ENCODE peak calls at places on chromosomes 5 and 9, in ten cellular contexts. One of them, this sample, is unnamed.

GRCh38 chr5:132020568-132021339 is 9.3 kb upstream of the ACSL6 start:
- DNase-seq in amygdala: no peak
- DNase-seq in stimulated activated naive CD8-positive, alpha-beta T cell treated with anti-CD3 and anti-CD28 coated beads, Interleukin-15, amount 100 ng/mL, for 72 hours: no peak
- DNase-seq in cardiac septum: peak
- DNase-seq in NCI-H1694 treated with DMSO at 0.1 percent for 48 hours: no peak
- DNase-seq in H4: no peak
- DNase-seq in SHP77: no peak
- DNase-seq in activated CD4-positive, alpha-beta T cell treated with anti-CD3 and anti-CD28 coated beads, Interleukin-2, amount 50 U/mL, for 1 hour: no peak
- DNase-seq in CD8-positive, alpha-beta memory T cell: no peak
- DNase-seq in HuH-7.5: no peak
- DNase-seq in this sample: no peak

GRCh38 chr9:37423508-37423907 is 1.0 kb downstream of the GRHPR start:
- DNase-seq in amygdala: no peak
- DNase-seq in stimulated activated naive CD8-positive, alpha-beta T cell treated with anti-CD3 and anti-CD28 coated beads, Interleukin-15, amount 100 ng/mL, for 72 hours: no peak
- DNase-seq in cardiac septum: no peak
- DNase-seq in NCI-H1694 treated with DMSO at 0.1 percent for 48 hours: no peak
- DNase-seq in H4: no peak
- DNase-seq in SHP77: no peak
- DNase-seq in activated CD4-positive, alpha-beta T cell treated with anti-CD3 and anti-CD28 coated beads, Interleukin-2, amount 50 U/mL, for 1 hour: no peak
- DNase-seq in CD8-positive, alpha-beta memory T cell: no peak
- DNase-seq in HuH-7.5: no peak
- DNase-seq in this sample: no peak

GRCh38 chr5:116738948-116739339 is 164.3 kb upstream of the SEMA6A start:
- DNase-seq in amygdala: no peak
- DNase-seq in stimulated activated naive CD8-positive, alpha-beta T cell treated with anti-CD3 and anti-CD28 coated beads, Interleukin-15, amount 100 ng/mL, for 72 hours: no peak
- DNase-seq in cardiac septum: no peak
- DNase-seq in NCI-H1694 treated with DMSO at 0.1 percent for 48 hours: no peak
- DNase-seq in H4: no peak
- DNase-seq in SHP77: no peak
- DNase-seq in activated CD4-positive, alpha-beta T cell treated with anti-CD3 and anti-CD28 coated beads, Interleukin-2, amount 50 U/mL, for 1 hour: no peak
- DNase-seq in CD8-positive, alpha-beta memory T cell: no peak
- DNase-seq in HuH-7.5: no peak
- DNase-seq in this sample: no peak

GRCh38 chr9:113978954-113979712 is 99.0 kb downstream of the AMBP start:
- DNase-seq in amygdala: no peak
- DNase-seq in stimulated activated naive CD8-positive, alpha-beta T cell treated with anti-CD3 and anti-CD28 coated beads, Interleukin-15, amount 100 ng/mL, for 72 hours: no peak
- DNase-seq in cardiac septum: no peak
- DNase-seq in NCI-H1694 treated with DMSO at 0.1 percent for 48 hours: peak
- DNase-seq in H4: no peak
- DNase-seq in SHP77: no peak
- DNase-seq in activated CD4-positive, alpha-beta T cell treated with anti-CD3 and anti-CD28 coated beads, Interleukin-2, amount 50 U/mL, for 1 hour: no peak
- DNase-seq in CD8-positive, alpha-beta memory T cell: no peak
- DNase-seq in HuH-7.5: no peak
- DNase-seq in this sample: no peak

GRCh38 chr9:13485068-13485596 is 205.6 kb upstream of the MPDZ start:
- DNase-seq in amygdala: no peak
- DNase-seq in stimulated activated naive CD8-positive, alpha-beta T cell treated with anti-CD3 and anti-CD28 coated beads, Interleukin-15, amount 100 ng/mL, for 72 hours: no peak
- DNase-seq in cardiac septum: no peak
- DNase-seq in NCI-H1694 treated with DMSO at 0.1 percent for 48 hours: no peak
- DNase-seq in H4: peak
- DNase-seq in SHP77: no peak
- DNase-seq in activated CD4-positive, alpha-beta T cell treated with anti-CD3 and anti-CD28 coated beads, Interleukin-2, amount 50 U/mL, for 1 hour: no peak
- DNase-seq in CD8-positive, alpha-beta memory T cell: no peak
- DNase-seq in HuH-7.5: no peak
- DNase-seq in this sample: no peak

GRCh38 chr9:87910821-87911220 is 6.9 kb upstream of the SPATA31C1 start:
- DNase-seq in amygdala: no peak
- DNase-seq in stimulated activated naive CD8-positive, alpha-beta T cell treated with anti-CD3 and anti-CD28 coated beads, Interleukin-15, amount 100 ng/mL, for 72 hours: no peak
- DNase-seq in cardiac septum: no peak
- DNase-seq in NCI-H1694 treated with DMSO at 0.1 percent for 48 hours: no peak
- DNase-seq in H4: no peak
- DNase-seq in SHP77: no peak
- DNase-seq in activated CD4-positive, alpha-beta T cell treated with anti-CD3 and anti-CD28 coated beads, Interleukin-2, amount 50 U/mL, for 1 hour: no peak
- DNase-seq in CD8-positive, alpha-beta memory T cell: no peak
- DNase-seq in HuH-7.5: no peak
- DNase-seq in this sample: no peak

GRCh38 chr5:17185776-17186175 is 31.7 kb upstream of the BASP1 start:
- DNase-seq in amygdala: no peak
- DNase-seq in stimulated activated naive CD8-positive, alpha-beta T cell treated with anti-CD3 and anti-CD28 coated beads, Interleukin-15, amount 100 ng/mL, for 72 hours: no peak
- DNase-seq in cardiac septum: no peak
- DNase-seq in NCI-H1694 treated with DMSO at 0.1 percent for 48 hours: no peak
- DNase-seq in H4: peak
- DNase-seq in SHP77: no peak
- DNase-seq in activated CD4-positive, alpha-beta T cell treated with anti-CD3 and anti-CD28 coated beads, Interleukin-2, amount 50 U/mL, for 1 hour: no peak
- DNase-seq in CD8-positive, alpha-beta memory T cell: no peak
- DNase-seq in HuH-7.5: no peak
- DNase-seq in this sample: no peak

GRCh38 chr9:31394040-31394473 is 990.4 kb upstream of the ACO1 start:
- DNase-seq in amygdala: no peak
- DNase-seq in stimulated activated naive CD8-positive, alpha-beta T cell treated with anti-CD3 and anti-CD28 coated beads, Interleukin-15, amount 100 ng/mL, for 72 hours: no peak
- DNase-seq in cardiac septum: no peak
- DNase-seq in NCI-H1694 treated with DMSO at 0.1 percent for 48 hours: no peak
- DNase-seq in H4: peak
- DNase-seq in SHP77: no peak
- DNase-seq in activated CD4-positive, alpha-beta T cell treated with anti-CD3 and anti-CD28 coated beads, Interleukin-2, amount 50 U/mL, for 1 hour: no peak
- DNase-seq in CD8-positive, alpha-beta memory T cell: no peak
- DNase-seq in HuH-7.5: no peak
- DNase-seq in this sample: no peak

GRCh38 chr5:9188131-9188530 is 357.7 kb downstream of the SEMA5A start:
- DNase-seq in amygdala: no peak
- DNase-seq in stimulated activated naive CD8-positive, alpha-beta T cell treated with anti-CD3 and anti-CD28 coated beads, Interleukin-15, amount 100 ng/mL, for 72 hours: no peak
- DNase-seq in cardiac septum: no peak
- DNase-seq in NCI-H1694 treated with DMSO at 0.1 percent for 48 hours: no peak
- DNase-seq in H4: peak
- DNase-seq in SHP77: no peak
- DNase-seq in activated CD4-positive, alpha-beta T cell treated with anti-CD3 and anti-CD28 coated beads, Interleukin-2, amount 50 U/mL, for 1 hour: no peak
- DNase-seq in CD8-positive, alpha-beta memory T cell: no peak
- DNase-seq in HuH-7.5: no peak
- DNase-seq in this sample: no peak

GRCh38 chr9:113503613-113504230 is 40.2 kb downstream of the RGS3 start:
- DNase-seq in amygdala: no peak
- DNase-seq in stimulated activated naive CD8-positive, alpha-beta T cell treated with anti-CD3 and anti-CD28 coated beads, Interleukin-15, amount 100 ng/mL, for 72 hours: no peak
- DNase-seq in cardiac septum: no peak
- DNase-seq in NCI-H1694 treated with DMSO at 0.1 percent for 48 hours: no peak
- DNase-seq in H4: no peak
- DNase-seq in SHP77: no peak
- DNase-seq in activated CD4-positive, alpha-beta T cell treated with anti-CD3 and anti-CD28 coated beads, Interleukin-2, amount 50 U/mL, for 1 hour: no peak
- DNase-seq in CD8-positive, alpha-beta memory T cell: no peak
- DNase-seq in HuH-7.5: no peak
- DNase-seq in this sample: no peak

GRCh38 chr9:104810421-104811339 is 46.8 kb downstream of the NIPSNAP3B start:
- DNase-seq in amygdala: no peak
- DNase-seq in stimulated activated naive CD8-positive, alpha-beta T cell treated with anti-CD3 and anti-CD28 coated beads, Interleukin-15, amount 100 ng/mL, for 72 hours: no peak
- DNase-seq in cardiac septum: no peak
- DNase-seq in NCI-H1694 treated with DMSO at 0.1 percent for 48 hours: peak
- DNase-seq in H4: peak
- DNase-seq in SHP77: peak
- DNase-seq in activated CD4-positive, alpha-beta T cell treated with anti-CD3 and anti-CD28 coated beads, Interleukin-2, amount 50 U/mL, for 1 hour: no peak
- DNase-seq in CD8-positive, alpha-beta memory T cell: no peak
- DNase-seq in HuH-7.5: no peak
- DNase-seq in this sample: no peak

GRCh38 chr5:169367861-169368260 is 66.9 kb upstream of the SLIT3 start:
- DNase-seq in amygdala: no peak
- DNase-seq in stimulated activated naive CD8-positive, alpha-beta T cell treated with anti-CD3 and anti-CD28 coated beads, Interleukin-15, amount 100 ng/mL, for 72 hours: no peak
- DNase-seq in cardiac septum: no peak
- DNase-seq in NCI-H1694 treated with DMSO at 0.1 percent for 48 hours: no peak
- DNase-seq in H4: no peak
- DNase-seq in SHP77: no peak
- DNase-seq in activated CD4-positive, alpha-beta T cell treated with anti-CD3 and anti-CD28 coated beads, Interleukin-2, amount 50 U/mL, for 1 hour: no peak
- DNase-seq in CD8-positive, alpha-beta memory T cell: no peak
- DNase-seq in HuH-7.5: no peak
- DNase-seq in this sample: no peak

GRCh38 chr9:22217254-22217653 is 208.1 kb upstream of the CDKN2B start:
- DNase-seq in amygdala: no peak
- DNase-seq in stimulated activated naive CD8-positive, alpha-beta T cell treated with anti-CD3 and anti-CD28 coated beads, Interleukin-15, amount 100 ng/mL, for 72 hours: no peak
- DNase-seq in cardiac septum: no peak
- DNase-seq in NCI-H1694 treated with DMSO at 0.1 percent for 48 hours: no peak
- DNase-seq in H4: no peak
- DNase-seq in SHP77: no peak
- DNase-seq in activated CD4-positive, alpha-beta T cell treated with anti-CD3 and anti-CD28 coated beads, Interleukin-2, amount 50 U/mL, for 1 hour: no peak
- DNase-seq in CD8-positive, alpha-beta memory T cell: no peak
- DNase-seq in HuH-7.5: no peak
- DNase-seq in this sample: no peak

GRCh38 chr5:95895771-95896170 is 65.9 kb downstream of the ELL2 start:
- DNase-seq in amygdala: no peak
- DNase-seq in stimulated activated naive CD8-positive, alpha-beta T cell treated with anti-CD3 and anti-CD28 coated beads, Interleukin-15, amount 100 ng/mL, for 72 hours: no peak
- DNase-seq in cardiac septum: no peak
- DNase-seq in NCI-H1694 treated with DMSO at 0.1 percent for 48 hours: no peak
- DNase-seq in H4: no peak
- DNase-seq in SHP77: no peak
- DNase-seq in activated CD4-positive, alpha-beta T cell treated with anti-CD3 and anti-CD28 coated beads, Interleukin-2, amount 50 U/mL, for 1 hour: no peak
- DNase-seq in CD8-positive, alpha-beta memory T cell: no peak
- DNase-seq in HuH-7.5: no peak
- DNase-seq in this sample: no peak

GRCh38 chr9:35696520-35697215 is 6.9 kb upstream of the TPM2 start:
- DNase-seq in amygdala: no peak
- DNase-seq in stimulated activated naive CD8-positive, alpha-beta T cell treated with anti-CD3 and anti-CD28 coated beads, Interleukin-15, amount 100 ng/mL, for 72 hours: peak
- DNase-seq in cardiac septum: no peak
- DNase-seq in NCI-H1694 treated with DMSO at 0.1 percent for 48 hours: peak
- DNase-seq in H4: peak
- DNase-seq in SHP77: peak
- DNase-seq in activated CD4-positive, alpha-beta T cell treated with anti-CD3 and anti-CD28 coated beads, Interleukin-2, amount 50 U/mL, for 1 hour: peak
- DNase-seq in CD8-positive, alpha-beta memory T cell: peak
- DNase-seq in HuH-7.5: peak
- DNase-seq in this sample: peak

GRCh38 chr5:68182534-68182933 is 33.0 kb upstream of the PIK3R1 start:
- DNase-seq in amygdala: no peak
- DNase-seq in stimulated activated naive CD8-positive, alpha-beta T cell treated with anti-CD3 and anti-CD28 coated beads, Interleukin-15, amount 100 ng/mL, for 72 hours: no peak
- DNase-seq in cardiac septum: no peak
- DNase-seq in NCI-H1694 treated with DMSO at 0.1 percent for 48 hours: no peak
- DNase-seq in H4: no peak
- DNase-seq in SHP77: no peak
- DNase-seq in activated CD4-positive, alpha-beta T cell treated with anti-CD3 and anti-CD28 coated beads, Interleukin-2, amount 50 U/mL, for 1 hour: no peak
- DNase-seq in CD8-positive, alpha-beta memory T cell: no peak
- DNase-seq in HuH-7.5: no peak
- DNase-seq in this sample: no peak

GRCh38 chr9:98256632-98257218 is 1.3 kb upstream of the TBC1D2 start:
- DNase-seq in amygdala: no peak
- DNase-seq in stimulated activated naive CD8-positive, alpha-beta T cell treated with anti-CD3 and anti-CD28 coated beads, Interleukin-15, amount 100 ng/mL, for 72 hours: no peak
- DNase-seq in cardiac septum: no peak
- DNase-seq in NCI-H1694 treated with DMSO at 0.1 percent for 48 hours: peak
- DNase-seq in H4: no peak
- DNase-seq in SHP77: peak
- DNase-seq in activated CD4-positive, alpha-beta T cell treated with anti-CD3 and anti-CD28 coated beads, Interleukin-2, amount 50 U/mL, for 1 hour: peak
- DNase-seq in CD8-positive, alpha-beta memory T cell: no peak
- DNase-seq in HuH-7.5: peak
- DNase-seq in this sample: no peak

GRCh38 chr5:73122875-73123810 is 2.8 kb downstream of the TMEM171 start:
- DNase-seq in amygdala: no peak
- DNase-seq in stimulated activated naive CD8-positive, alpha-beta T cell treated with anti-CD3 and anti-CD28 coated beads, Interleukin-15, amount 100 ng/mL, for 72 hours: no peak
- DNase-seq in cardiac septum: no peak
- DNase-seq in NCI-H1694 treated with DMSO at 0.1 percent for 48 hours: no peak
- DNase-seq in H4: no peak
- DNase-seq in SHP77: no peak
- DNase-seq in activated CD4-positive, alpha-beta T cell treated with anti-CD3 and anti-CD28 coated beads, Interleukin-2, amount 50 U/mL, for 1 hour: no peak
- DNase-seq in CD8-positive, alpha-beta memory T cell: no peak
- DNase-seq in HuH-7.5: no peak
- DNase-seq in this sample: no peak

GRCh38 chr9:2663486-2663885 is 41.9 kb downstream of the VLDLR start:
- DNase-seq in amygdala: no peak
- DNase-seq in stimulated activated naive CD8-positive, alpha-beta T cell treated with anti-CD3 and anti-CD28 coated beads, Interleukin-15, amount 100 ng/mL, for 72 hours: no peak
- DNase-seq in cardiac septum: no peak
- DNase-seq in NCI-H1694 treated with DMSO at 0.1 percent for 48 hours: no peak
- DNase-seq in H4: no peak
- DNase-seq in SHP77: no peak
- DNase-seq in activated CD4-positive, alpha-beta T cell treated with anti-CD3 and anti-CD28 coated beads, Interleukin-2, amount 50 U/mL, for 1 hour: no peak
- DNase-seq in CD8-positive, alpha-beta memory T cell: no peak
- DNase-seq in HuH-7.5: no peak
- DNase-seq in this sample: no peak

GRCh38 chr5:147688965-147689364 is 93.6 kb downstream of the JAKMIP2 start:
- DNase-seq in amygdala: peak
- DNase-seq in stimulated activated naive CD8-positive, alpha-beta T cell treated with anti-CD3 and anti-CD28 coated beads, Interleukin-15, amount 100 ng/mL, for 72 hours: no peak
- DNase-seq in cardiac septum: no peak
- DNase-seq in NCI-H1694 treated with DMSO at 0.1 percent for 48 hours: no peak
- DNase-seq in H4: no peak
- DNase-seq in SHP77: no peak
- DNase-seq in activated CD4-positive, alpha-beta T cell treated with anti-CD3 and anti-CD28 coated beads, Interleukin-2, amount 50 U/mL, for 1 hour: no peak
- DNase-seq in CD8-positive, alpha-beta memory T cell: no peak
- DNase-seq in HuH-7.5: no peak
- DNase-seq in this sample: no peak

GRCh38 chr9:92444841-92445240 is 20.6 kb upstream of the OMD start:
- DNase-seq in amygdala: no peak
- DNase-seq in stimulated activated naive CD8-positive, alpha-beta T cell treated with anti-CD3 and anti-CD28 coated beads, Interleukin-15, amount 100 ng/mL, for 72 hours: no peak
- DNase-seq in cardiac septum: no peak
- DNase-seq in NCI-H1694 treated with DMSO at 0.1 percent for 48 hours: peak
- DNase-seq in H4: no peak
- DNase-seq in SHP77: no peak
- DNase-seq in activated CD4-positive, alpha-beta T cell treated with anti-CD3 and anti-CD28 coated beads, Interleukin-2, amount 50 U/mL, for 1 hour: no peak
- DNase-seq in CD8-positive, alpha-beta memory T cell: no peak
- DNase-seq in HuH-7.5: no peak
- DNase-seq in this sample: no peak

GRCh38 chr5:5306696-5307095 is 115.8 kb upstream of the ICE1 start:
- DNase-seq in amygdala: no peak
- DNase-seq in stimulated activated naive CD8-positive, alpha-beta T cell treated with anti-CD3 and anti-CD28 coated beads, Interleukin-15, amount 100 ng/mL, for 72 hours: no peak
- DNase-seq in cardiac septum: no peak
- DNase-seq in NCI-H1694 treated with DMSO at 0.1 percent for 48 hours: no peak
- DNase-seq in H4: no peak
- DNase-seq in SHP77: no peak
- DNase-seq in activated CD4-positive, alpha-beta T cell treated with anti-CD3 and anti-CD28 coated beads, Interleukin-2, amount 50 U/mL, for 1 hour: no peak
- DNase-seq in CD8-positive, alpha-beta memory T cell: no peak
- DNase-seq in HuH-7.5: no peak
- DNase-seq in this sample: no peak

GRCh38 chr5:145969714-145970092 is 33.3 kb downstream of the SH3RF2 start:
- DNase-seq in amygdala: no peak
- DNase-seq in stimulated activated naive CD8-positive, alpha-beta T cell treated with anti-CD3 and anti-CD28 coated beads, Interleukin-15, amount 100 ng/mL, for 72 hours: no peak
- DNase-seq in cardiac septum: no peak
- DNase-seq in NCI-H1694 treated with DMSO at 0.1 percent for 48 hours: no peak
- DNase-seq in H4: no peak
- DNase-seq in SHP77: no peak
- DNase-seq in activated CD4-positive, alpha-beta T cell treated with anti-CD3 and anti-CD28 coated beads, Interleukin-2, amount 50 U/mL, for 1 hour: no peak
- DNase-seq in CD8-positive, alpha-beta memory T cell: no peak
- DNase-seq in HuH-7.5: no peak
- DNase-seq in this sample: no peak

GRCh38 chr5:17918373-17919104 is 284.3 kb downstream of the TAF11L14 start:
- DNase-seq in amygdala: no peak
- DNase-seq in stimulated activated naive CD8-positive, alpha-beta T cell treated with anti-CD3 and anti-CD28 coated beads, Interleukin-15, amount 100 ng/mL, for 72 hours: no peak
- DNase-seq in cardiac septum: no peak
- DNase-seq in NCI-H1694 treated with DMSO at 0.1 percent for 48 hours: no peak
- DNase-seq in H4: no peak
- DNase-seq in SHP77: no peak
- DNase-seq in activated CD4-positive, alpha-beta T cell treated with anti-CD3 and anti-CD28 coated beads, Interleukin-2, amount 50 U/mL, for 1 hour: no peak
- DNase-seq in CD8-positive, alpha-beta memory T cell: no peak
- DNase-seq in HuH-7.5: no peak
- DNase-seq in this sample: no peak

GRCh38 chr5:139686356-139686918 is 38.3 kb downstream of the CXXC5 start:
- DNase-seq in amygdala: no peak
- DNase-seq in stimulated activated naive CD8-positive, alpha-beta T cell treated with anti-CD3 and anti-CD28 coated beads, Interleukin-15, amount 100 ng/mL, for 72 hours: no peak
- DNase-seq in cardiac septum: no peak
- DNase-seq in NCI-H1694 treated with DMSO at 0.1 percent for 48 hours: no peak
- DNase-seq in H4: no peak
- DNase-seq in SHP77: no peak
- DNase-seq in activated CD4-positive, alpha-beta T cell treated with anti-CD3 and anti-CD28 coated beads, Interleukin-2, amount 50 U/mL, for 1 hour: no peak
- DNase-seq in CD8-positive, alpha-beta memory T cell: no peak
- DNase-seq in HuH-7.5: no peak
- DNase-seq in this sample: no peak

GRCh38 chr5:141683596-141684161 is 1.6 kb upstream of the ARAP3 start:
- DNase-seq in amygdala: no peak
- DNase-seq in stimulated activated naive CD8-positive, alpha-beta T cell treated with anti-CD3 and anti-CD28 coated beads, Interleukin-15, amount 100 ng/mL, for 72 hours: no peak
- DNase-seq in cardiac septum: no peak
- DNase-seq in NCI-H1694 treated with DMSO at 0.1 percent for 48 hours: no peak
- DNase-seq in H4: no peak
- DNase-seq in SHP77: no peak
- DNase-seq in activated CD4-positive, alpha-beta T cell treated with anti-CD3 and anti-CD28 coated beads, Interleukin-2, amount 50 U/mL, for 1 hour: no peak
- DNase-seq in CD8-positive, alpha-beta memory T cell: no peak
- DNase-seq in HuH-7.5: no peak
- DNase-seq in this sample: no peak

GRCh38 chr5:131379723-131380122 is 115.9 kb downstream of the CDC42SE2 start:
- DNase-seq in amygdala: no peak
- DNase-seq in stimulated activated naive CD8-positive, alpha-beta T cell treated with anti-CD3 and anti-CD28 coated beads, Interleukin-15, amount 100 ng/mL, for 72 hours: peak
- DNase-seq in cardiac septum: no peak
- DNase-seq in NCI-H1694 treated with DMSO at 0.1 percent for 48 hours: no peak
- DNase-seq in H4: peak
- DNase-seq in SHP77: no peak
- DNase-seq in activated CD4-positive, alpha-beta T cell treated with anti-CD3 and anti-CD28 coated beads, Interleukin-2, amount 50 U/mL, for 1 hour: peak
- DNase-seq in CD8-positive, alpha-beta memory T cell: peak
- DNase-seq in HuH-7.5: no peak
- DNase-seq in this sample: peak